ENCODE peak calls at places on chromosomes 3 and 15, in eight cellular contexts. One of them, this sample, is unnamed.

GRCh38 chr3:17553080-17553479 is 189.4 kb downstream of the TBC1D5 start:
- DNase-seq in RPMI7951: no peak
- DNase-seq in CD8-positive, alpha-beta memory T cell: no peak
- DNase-seq in uterus: no peak
- DNase-seq in erythroblast: no peak
- DNase-seq in mucosa of gallbladder: no peak
- DNase-seq in stimulated activated naive CD8-positive, alpha-beta T cell treated with anti-CD3 and anti-CD28 coated beads, Interleukin-15, amount 100 ng/mL, for 72 hours: no peak
- DNase-seq in HAP-1: no peak
- DNase-seq in this sample: no peak

GRCh38 chr3:111690242-111690641 is 95.1 kb upstream of the ZBED2 start:
- DNase-seq in stimulated activated naive CD8-positive, alpha-beta T cell treated with anti-CD3 and anti-CD28 coated beads, Interleukin-15, amount 100 ng/mL, for 72 hours: peak; percentile 45
- DNase-seq in HAP-1: no peak
- DNase-seq in uterus: no peak
- DNase-seq in CD8-positive, alpha-beta memory T cell: no peak
- DNase-seq in erythroblast: no peak
- DNase-seq in mucosa of gallbladder: no peak
- DNase-seq in RPMI7951: peak; percentile 71
- DNase-seq in this sample: no peak

GRCh38 chr3:49260711-49261357 is 16.2 kb downstream of the C3orf62 start:
- DNase-seq in HAP-1: no peak
- DNase-seq in mucosa of gallbladder: no peak
- DNase-seq in CD8-positive, alpha-beta memory T cell: no peak
- DNase-seq in stimulated activated naive CD8-positive, alpha-beta T cell treated with anti-CD3 and anti-CD28 coated beads, Interleukin-15, amount 100 ng/mL, for 72 hours: no peak
- DNase-seq in RPMI7951: no peak
- DNase-seq in uterus: no peak
- DNase-seq in erythroblast: no peak
- DNase-seq in this sample: no peak

GRCh38 chr3:146577662-146578061 is 27.5 kb downstream of the PLSCR5 start:
- DNase-seq in CD8-positive, alpha-beta memory T cell: peak; percentile 2
- DNase-seq in HAP-1: peak; percentile 21
- DNase-seq in uterus: no peak
- DNase-seq in erythroblast: peak; percentile 56
- DNase-seq in RPMI7951: peak; percentile 42
- DNase-seq in stimulated activated naive CD8-positive, alpha-beta T cell treated with anti-CD3 and anti-CD28 coated beads, Interleukin-15, amount 100 ng/mL, for 72 hours: no peak
- DNase-seq in mucosa of gallbladder: no peak
- DNase-seq in this sample: no peak

GRCh38 chr3:99875573-99875924 is 57.9 kb downstream of the CMSS1 start:
- DNase-seq in HAP-1: no peak
- DNase-seq in uterus: no peak
- DNase-seq in CD8-positive, alpha-beta memory T cell: no peak
- DNase-seq in stimulated activated naive CD8-positive, alpha-beta T cell treated with anti-CD3 and anti-CD28 coated beads, Interleukin-15, amount 100 ng/mL, for 72 hours: no peak
- DNase-seq in RPMI7951: no peak
- DNase-seq in erythroblast: peak; percentile 65
- DNase-seq in mucosa of gallbladder: no peak
- DNase-seq in this sample: no peak

GRCh38 chr3:185552358-185552877 is at the start of gene LIPH:
- DNase-seq in uterus: no peak
- DNase-seq in mucosa of gallbladder: peak; percentile 49
- DNase-seq in stimulated activated naive CD8-positive, alpha-beta T cell treated with anti-CD3 and anti-CD28 coated beads, Interleukin-15, amount 100 ng/mL, for 72 hours: no peak
- DNase-seq in erythroblast: no peak
- DNase-seq in HAP-1: peak; percentile 70
- DNase-seq in CD8-positive, alpha-beta memory T cell: no peak
- DNase-seq in RPMI7951: peak; percentile 36
- DNase-seq in this sample: no peak

GRCh38 chr3:45464336-45464809 is 76.0 kb downstream of the LARS2 start:
- DNase-seq in erythroblast: no peak
- DNase-seq in RPMI7951: no peak
- DNase-seq in CD8-positive, alpha-beta memory T cell: no peak
- DNase-seq in HAP-1: no peak
- DNase-seq in uterus: no peak
- DNase-seq in mucosa of gallbladder: peak; percentile 16
- DNase-seq in stimulated activated naive CD8-positive, alpha-beta T cell treated with anti-CD3 and anti-CD28 coated beads, Interleukin-15, amount 100 ng/mL, for 72 hours: no peak
- DNase-seq in this sample: peak; percentile 60

GRCh38 chr3:37301980-37302379 is 127.6 kb upstream of the LRRFIP2 start:
- DNase-seq in mucosa of gallbladder: no peak
- DNase-seq in uterus: no peak
- DNase-seq in erythroblast: no peak
- DNase-seq in CD8-positive, alpha-beta memory T cell: no peak
- DNase-seq in RPMI7951: no peak
- DNase-seq in stimulated activated naive CD8-positive, alpha-beta T cell treated with anti-CD3 and anti-CD28 coated beads, Interleukin-15, amount 100 ng/mL, for 72 hours: no peak
- DNase-seq in HAP-1: peak; percentile 62
- DNase-seq in this sample: no peak

GRCh38 chr3:150049317-150049716 is 78.6 kb upstream of the PFN2 start:
- DNase-seq in mucosa of gallbladder: no peak
- DNase-seq in stimulated activated naive CD8-positive, alpha-beta T cell treated with anti-CD3 and anti-CD28 coated beads, Interleukin-15, amount 100 ng/mL, for 72 hours: no peak
- DNase-seq in HAP-1: no peak
- DNase-seq in erythroblast: no peak
- DNase-seq in CD8-positive, alpha-beta memory T cell: no peak
- DNase-seq in uterus: no peak
- DNase-seq in RPMI7951: no peak
- DNase-seq in this sample: no peak

GRCh38 chr15:88621789-88622604 is 857 bp downstream of the AEN start:
- DNase-seq in HAP-1: peak; percentile 70
- DNase-seq in RPMI7951: peak; percentile 56
- DNase-seq in stimulated activated naive CD8-positive, alpha-beta T cell treated with anti-CD3 and anti-CD28 coated beads, Interleukin-15, amount 100 ng/mL, for 72 hours: peak; percentile 52
- DNase-seq in erythroblast: peak; percentile 83
- DNase-seq in CD8-positive, alpha-beta memory T cell: peak; percentile 42
- DNase-seq in uterus: no peak
- DNase-seq in mucosa of gallbladder: no peak
- DNase-seq in this sample: no peak

GRCh38 chr15:38699633-38700230 is 135.1 kb upstream of the RASGRP1 start:
- DNase-seq in HAP-1: peak; percentile 75
- DNase-seq in RPMI7951: peak; percentile 71
- DNase-seq in CD8-positive, alpha-beta memory T cell: peak; percentile 58
- DNase-seq in mucosa of gallbladder: peak; percentile 78
- DNase-seq in stimulated activated naive CD8-positive, alpha-beta T cell treated with anti-CD3 and anti-CD28 coated beads, Interleukin-15, amount 100 ng/mL, for 72 hours: peak; percentile 67
- DNase-seq in erythroblast: peak; percentile 48
- DNase-seq in uterus: peak; percentile 27
- DNase-seq in this sample: no peak

GRCh38 chr3:190192087-190192486 is 71.4 kb upstream of the P3H2 start:
- DNase-seq in uterus: no peak
- DNase-seq in RPMI7951: no peak
- DNase-seq in CD8-positive, alpha-beta memory T cell: no peak
- DNase-seq in HAP-1: no peak
- DNase-seq in mucosa of gallbladder: no peak
- DNase-seq in stimulated activated naive CD8-positive, alpha-beta T cell treated with anti-CD3 and anti-CD28 coated beads, Interleukin-15, amount 100 ng/mL, for 72 hours: no peak
- DNase-seq in erythroblast: no peak
- DNase-seq in this sample: no peak

GRCh38 chr3:27632431-27633223 is 89.5 kb downstream of the EOMES start:
- DNase-seq in CD8-positive, alpha-beta memory T cell: peak; percentile 28
- DNase-seq in erythroblast: peak; percentile 44
- DNase-seq in RPMI7951: peak; percentile 70
- DNase-seq in mucosa of gallbladder: peak; percentile 27
- DNase-seq in stimulated activated naive CD8-positive, alpha-beta T cell treated with anti-CD3 and anti-CD28 coated beads, Interleukin-15, amount 100 ng/mL, for 72 hours: peak; percentile 46
- DNase-seq in HAP-1: peak; percentile 64
- DNase-seq in uterus: peak; percentile 50
- DNase-seq in this sample: peak; percentile 60

GRCh38 chr3:38655708-38656300 is 6.3 kb upstream of the SCN5A start:
- DNase-seq in mucosa of gallbladder: no peak
- DNase-seq in HAP-1: peak; percentile 58
- DNase-seq in stimulated activated naive CD8-positive, alpha-beta T cell treated with anti-CD3 and anti-CD28 coated beads, Interleukin-15, amount 100 ng/mL, for 72 hours: no peak
- DNase-seq in uterus: no peak
- DNase-seq in CD8-positive, alpha-beta memory T cell: no peak
- DNase-seq in erythroblast: peak; percentile 30
- DNase-seq in RPMI7951: peak; percentile 50
- DNase-seq in this sample: no peak

GRCh38 chr3:45224824-45225464 is 1.1 kb downstream of the TMEM158 start:
- DNase-seq in erythroblast: peak; percentile 76
- DNase-seq in HAP-1: peak; percentile 83
- DNase-seq in stimulated activated naive CD8-positive, alpha-beta T cell treated with anti-CD3 and anti-CD28 coated beads, Interleukin-15, amount 100 ng/mL, for 72 hours: peak; percentile 19
- DNase-seq in uterus: peak; percentile 72
- DNase-seq in CD8-positive, alpha-beta memory T cell: no peak
- DNase-seq in RPMI7951: peak; percentile 78
- DNase-seq in mucosa of gallbladder: peak; percentile 60
- DNase-seq in this sample: peak; percentile 84

GRCh38 chr15:39592500-39592899 is 11.6 kb downstream of the THBS1 start:
- DNase-seq in RPMI7951: peak; percentile 74
- DNase-seq in uterus: no peak
- DNase-seq in HAP-1: no peak
- DNase-seq in erythroblast: no peak
- DNase-seq in stimulated activated naive CD8-positive, alpha-beta T cell treated with anti-CD3 and anti-CD28 coated beads, Interleukin-15, amount 100 ng/mL, for 72 hours: no peak
- DNase-seq in CD8-positive, alpha-beta memory T cell: no peak
- DNase-seq in mucosa of gallbladder: no peak
- DNase-seq in this sample: no peak

GRCh38 chr3:134820994-134821393 is 25.9 kb downstream of the EPHB1 start:
- DNase-seq in erythroblast: no peak
- DNase-seq in RPMI7951: no peak
- DNase-seq in HAP-1: no peak
- DNase-seq in mucosa of gallbladder: no peak
- DNase-seq in uterus: no peak
- DNase-seq in stimulated activated naive CD8-positive, alpha-beta T cell treated with anti-CD3 and anti-CD28 coated beads, Interleukin-15, amount 100 ng/mL, for 72 hours: no peak
- DNase-seq in CD8-positive, alpha-beta memory T cell: no peak
- DNase-seq in this sample: no peak

GRCh38 chr3:184743248-184743647 is 31.4 kb upstream of the MAGEF1 start:
- DNase-seq in mucosa of gallbladder: no peak
- DNase-seq in stimulated activated naive CD8-positive, alpha-beta T cell treated with anti-CD3 and anti-CD28 coated beads, Interleukin-15, amount 100 ng/mL, for 72 hours: no peak
- DNase-seq in uterus: no peak
- DNase-seq in HAP-1: no peak
- DNase-seq in RPMI7951: no peak
- DNase-seq in CD8-positive, alpha-beta memory T cell: no peak
- DNase-seq in erythroblast: no peak
- DNase-seq in this sample: no peak

GRCh38 chr3:10514407-10515069 is 9.2 kb upstream of the ATP2B2 start:
- DNase-seq in stimulated activated naive CD8-positive, alpha-beta T cell treated with anti-CD3 and anti-CD28 coated beads, Interleukin-15, amount 100 ng/mL, for 72 hours: no peak
- DNase-seq in uterus: no peak
- DNase-seq in RPMI7951: no peak
- DNase-seq in erythroblast: no peak
- DNase-seq in CD8-positive, alpha-beta memory T cell: no peak
- DNase-seq in HAP-1: no peak
- DNase-seq in mucosa of gallbladder: no peak
- DNase-seq in this sample: no peak

GRCh38 chr3:149646181-149646766 is 11.6 kb downstream of the WWTR1 start:
- DNase-seq in HAP-1: no peak
- DNase-seq in mucosa of gallbladder: no peak
- DNase-seq in erythroblast: peak; percentile 86
- DNase-seq in uterus: no peak
- DNase-seq in CD8-positive, alpha-beta memory T cell: no peak
- DNase-seq in RPMI7951: peak; percentile 84
- DNase-seq in stimulated activated naive CD8-positive, alpha-beta T cell treated with anti-CD3 and anti-CD28 coated beads, Interleukin-15, amount 100 ng/mL, for 72 hours: no peak
- DNase-seq in this sample: no peak

GRCh38 chr3:65005481-65005880 is 317.7 kb upstream of the ADAMTS9 start:
- DNase-seq in stimulated activated naive CD8-positive, alpha-beta T cell treated with anti-CD3 and anti-CD28 coated beads, Interleukin-15, amount 100 ng/mL, for 72 hours: no peak
- DNase-seq in erythroblast: no peak
- DNase-seq in HAP-1: no peak
- DNase-seq in uterus: no peak
- DNase-seq in RPMI7951: peak; percentile 66
- DNase-seq in CD8-positive, alpha-beta memory T cell: no peak
- DNase-seq in mucosa of gallbladder: no peak
- DNase-seq in this sample: no peak

GRCh38 chr3:195221876-195222617 is 48.9 kb downstream of the XXYLT1 start:
- DNase-seq in stimulated activated naive CD8-positive, alpha-beta T cell treated with anti-CD3 and anti-CD28 coated beads, Interleukin-15, amount 100 ng/mL, for 72 hours: no peak
- DNase-seq in uterus: peak; percentile 16
- DNase-seq in mucosa of gallbladder: no peak
- DNase-seq in HAP-1: no peak
- DNase-seq in RPMI7951: no peak
- DNase-seq in CD8-positive, alpha-beta memory T cell: no peak
- DNase-seq in erythroblast: no peak
- DNase-seq in this sample: no peak

GRCh38 chr3:124829175-124829818 is 57.9 kb downstream of the ITGB5 start:
- DNase-seq in erythroblast: no peak
- DNase-seq in stimulated activated naive CD8-positive, alpha-beta T cell treated with anti-CD3 and anti-CD28 coated beads, Interleukin-15, amount 100 ng/mL, for 72 hours: no peak
- DNase-seq in mucosa of gallbladder: no peak
- DNase-seq in CD8-positive, alpha-beta memory T cell: no peak
- DNase-seq in uterus: no peak
- DNase-seq in RPMI7951: no peak
- DNase-seq in HAP-1: no peak
- DNase-seq in this sample: no peak

GRCh38 chr3:155323063-155323666 is 29.7 kb upstream of the STRIT1 start:
- DNase-seq in uterus: no peak
- DNase-seq in CD8-positive, alpha-beta memory T cell: no peak
- DNase-seq in mucosa of gallbladder: peak; percentile 64
- DNase-seq in HAP-1: peak; percentile 69
- DNase-seq in RPMI7951: peak; percentile 73
- DNase-seq in erythroblast: peak; percentile 70
- DNase-seq in stimulated activated naive CD8-positive, alpha-beta T cell treated with anti-CD3 and anti-CD28 coated beads, Interleukin-15, amount 100 ng/mL, for 72 hours: peak; percentile 7
- DNase-seq in this sample: no peak

This sample was measured in left lung.